ENCODE peak calls at places on chromosomes 1 and 21, in four cellular contexts. R is GM23338, A is bronchial epithelial cell, K is mesothelial cell of epicardium. U is an unnamed sample.

GRCh38 chr1:150507912-150508864 is at the start of gene ECM1:
- DNase-seq in R (no peak), K (no peak), A (peak; percentile 72), U (no peak)

GRCh38 chr1:156811171-156811570 is 5.5 kb downstream of the SH2D2A start:
- DNase-seq in K (no peak), R (no peak), A (no peak), U (no peak)

GRCh38 chr1:78003882-78004718 is 639 bp upstream of the DNAJB4 start:
- DNase-seq in R (peak; percentile 82), K (peak; percentile 52), A (peak; percentile 80), U (no peak)

GRCh38 chr1:202656951-202657646 is 53.2 kb downstream of the SYT2 start:
- DNase-seq in K (no peak), R (peak; percentile 93), A (peak; percentile 22), U (no peak)

GRCh38 chr1:19949016-19949415 is 25.6 kb upstream of the PLA2G2E start:
- DNase-seq in A (peak; percentile 95), K (no peak), R (no peak), U (no peak)

GRCh38 chr1:155208406-155208655 is 164 bp upstream of the MTX1 start:
- DNase-seq in A (no peak), R (no peak), K (no peak), U (no peak)

GRCh38 chr1:184518958-184519357 is 132.1 kb downstream of the C1orf21 start:
- DNase-seq in K (no peak), A (no peak), R (no peak), U (no peak)

GRCh38 chr1:221286399-221286798 is 407.2 kb downstream of the HLX start:
- DNase-seq in A (no peak), K (no peak), R (no peak), U (no peak)

GRCh38 chr21:24290151-24290833 is 1317.0 kb downstream of the MRPL39 start:
- DNase-seq in K (no peak), A (no peak), R (no peak), U (no peak)

GRCh38 chr1:44485229-44485932 is 80.3 kb downstream of the RNF220 start:
- DNase-seq in K (no peak), A (peak; percentile 72), R (peak; percentile 68), U (no peak)

GRCh38 chr1:94416901-94417701 is 1.1 kb upstream of the ABCD3 start:
- DNase-seq in K (no peak), R (peak; percentile 11), A (peak; percentile 71), U (no peak)

GRCh38 chr1:151705146-151705545 is 11.5 kb downstream of the CELF3 start:
- DNase-seq in R (no peak), K (no peak), A (no peak), U (no peak)

DNA sequence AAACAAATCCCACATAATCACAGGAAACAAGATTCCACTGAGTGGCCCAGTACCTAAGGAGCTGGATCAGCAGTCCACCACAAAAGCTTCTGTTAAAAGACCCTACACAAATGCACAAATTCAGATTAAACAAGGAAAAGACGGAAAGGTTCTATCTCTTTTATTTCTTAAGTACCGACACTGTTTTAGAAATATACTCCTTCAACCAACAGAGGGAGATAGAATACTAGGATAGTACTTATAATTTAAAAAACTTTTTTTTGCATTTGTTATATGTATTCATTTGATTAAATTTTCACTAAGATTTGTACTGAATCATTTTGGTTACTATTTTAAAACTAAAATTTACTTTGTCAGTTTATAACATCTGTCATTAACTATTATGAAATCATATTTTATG is 12.5 kb downstream of the CDC7 start:
- DNase-seq in R (no peak), K (no peak), A (peak; percentile 7), U (no peak)
- TF ChIP-seq CTCF in R (peak; percentile 34), K (peak; percentile 63), A (no peak), U (peak; percentile 68)

GRCh38 chr1:41862411-41863221 is 56.1 kb downstream of the HIVEP3 start:
- DNase-seq in R (no peak), A (peak; percentile 94), K (no peak), U (no peak)

GRCh38 chr1:41861509-41862410 is 57.0 kb downstream of the HIVEP3 start:
- DNase-seq in K (no peak), R (no peak), A (peak; percentile 21), U (no peak)

GRCh38 chr1:41860771-41861170 is 58.0 kb downstream of the HIVEP3 start:
- DNase-seq in A (no peak), R (no peak), K (no peak), U (no peak)

GRCh38 chr1:41860214-41860613 is 58.5 kb downstream of the HIVEP3 start:
- DNase-seq in R (no peak), K (no peak), A (no peak), U (no peak)

DNA sequence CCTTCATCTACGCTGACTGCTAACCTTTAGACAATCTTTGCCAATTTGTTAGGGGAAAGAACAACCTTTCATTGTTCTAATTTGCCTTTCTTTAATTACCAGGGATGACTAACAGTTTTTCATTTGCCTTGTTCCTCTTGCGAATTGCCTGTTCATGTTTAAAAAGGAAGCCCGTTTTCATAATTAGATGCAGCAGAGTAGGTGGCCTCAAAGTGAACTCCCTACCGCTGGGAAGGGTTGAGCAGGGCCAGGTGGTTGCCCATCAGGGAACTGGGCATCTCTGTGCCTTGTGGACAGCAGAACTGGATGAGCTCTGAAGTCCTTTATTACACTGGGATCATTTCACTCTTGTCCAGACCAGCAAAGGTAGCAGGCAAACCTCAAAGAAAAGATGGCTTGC is 59.0 kb downstream of the HIVEP3 start:
- DNase-seq in A (no peak), K (no peak), R (no peak), U (no peak)
- TF ChIP-seq CTCF in A (no peak), K (no peak), R (no peak), U (no peak)

DNA sequence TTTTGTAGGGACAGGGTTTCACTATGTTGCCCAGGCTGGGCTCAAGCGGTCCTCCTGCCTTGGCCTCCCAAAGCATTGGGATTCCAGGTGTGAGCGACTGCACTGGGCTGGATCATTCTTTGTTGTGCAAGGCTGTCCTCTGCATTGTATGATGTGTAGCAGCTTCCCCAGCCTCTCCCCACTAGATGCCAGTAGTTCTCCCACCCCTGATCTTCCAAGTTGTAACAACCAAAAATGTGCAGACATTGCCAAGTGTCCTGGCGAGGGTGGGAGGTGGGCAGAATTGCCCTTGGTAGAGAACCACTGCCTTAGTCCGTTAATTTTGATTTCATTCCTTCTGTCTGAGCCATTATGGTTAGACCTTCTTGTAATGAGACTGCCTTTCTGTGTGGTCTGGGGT is 7.2 kb downstream of the GALNT2 start:
- DNase-seq in A (no peak), K (no peak), R (no peak), U (peak; percentile 36)
- TF ChIP-seq CTCF in A (no peak), K (no peak), R (no peak), U (peak; percentile 33)

GRCh38 chr1:56031011-56031410 is 548.4 kb downstream of the PLPP3 start:
- DNase-seq in K (no peak), R (no peak), A (no peak), U (no peak)
- TF ChIP-seq CTCF in K (no peak), R (no peak), A (no peak), U (no peak)

GRCh38 chr1:91645031-91645430 is 144.4 kb downstream of the CDC7 start:
- DNase-seq in R (peak; percentile 73), A (no peak), K (no peak), U (no peak)
- TF ChIP-seq CTCF in R (no peak), A (no peak), K (no peak), U (no peak)

GRCh38 chr1:59364012-59364411 is 67.1 kb downstream of the FGGY start:
- DNase-seq in R (no peak), A (no peak), K (no peak), U (no peak)
- TF ChIP-seq CTCF in R (no peak), A (no peak), K (no peak), U (no peak)

GRCh38 chr1:204207136-204207616 is 6.6 kb downstream of the GOLT1A start:
- DNase-seq in K (peak; percentile 84), A (no peak), R (peak; percentile 90), U (peak; percentile 90)
- TF ChIP-seq CTCF in K (peak; percentile 89), A (peak; percentile 93), R (peak; percentile 87), U (peak; percentile 92)

GRCh38 chr21:46100020-46100419 is 2.1 kb downstream of the COL6A2 start:
- DNase-seq in R (no peak), K (peak; percentile 34), A (no peak), U (peak; percentile 63)

GRCh38 chr21:46100426-46100825 is 2.5 kb downstream of the COL6A2 start:
- DNase-seq in K (no peak), A (no peak), R (no peak), U (peak; percentile 51)

GRCh38 chr21:46098303-46099141 is 610 bp downstream of the COL6A2 start:
- DNase-seq in R (peak; percentile 62), K (peak; percentile 39), A (no peak), U (peak; percentile 83)

GRCh38 chr21:46097826-46098286 is at the start of gene COL6A2:
- DNase-seq in R (peak; percentile 85), A (no peak), K (peak; percentile 75), U (peak; percentile 90)

DNA sequence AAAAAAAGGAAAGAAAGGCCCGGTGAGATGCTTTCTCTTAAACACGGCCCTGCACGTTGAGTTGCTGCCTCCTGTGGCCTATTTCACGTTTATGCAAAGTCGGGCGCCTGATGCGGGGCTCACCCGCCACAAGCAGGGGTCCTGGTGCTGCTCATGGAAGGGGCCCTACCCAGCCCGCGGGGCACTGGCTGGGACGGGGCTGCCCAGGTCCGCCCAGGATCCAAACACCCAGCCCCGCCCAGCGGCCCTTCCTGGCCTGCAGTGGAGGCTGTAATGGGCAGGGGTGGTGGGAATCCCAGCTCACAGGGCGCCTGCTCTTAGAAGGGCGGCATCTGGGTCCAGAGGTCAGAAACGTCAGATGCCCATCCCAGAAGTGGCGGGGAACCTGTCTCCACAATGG is 1.6 kb downstream of the COL6A2 start:
- DNase-seq in K (peak; percentile 39), A (no peak), R (peak; percentile 57), U (peak; percentile 83)
- TF ChIP-seq CTCF in K (no peak), A (no peak), R (no peak), U (peak; percentile 31)